ENCODE peak calls at places on chromosome 1, in five cellular contexts. A is transverse colon, V is body of pancreas, Z is IMR-90, K is endothelial cell of umbilical vein. R is an unnamed sample.

GRCh38 chr1:24567792-24568388 is 12.0 kb downstream of the NCMAP start:
- DNase-seq in Z (no peak), A (peak; percentile 76), V (peak; percentile 91), K (no peak), R (no peak)

GRCh38 chr1:28518000-28518744 is 12.3 kb downstream of the RCC1 start:
- DNase-seq in V (peak; percentile 91), K (peak; percentile 91), Z (peak; percentile 81), A (peak; percentile 91), R (peak; percentile 94)

GRCh38 chr1:51293898-51294515 is 36.4 kb downstream of the TTC39A start:
- DNase-seq in A (no peak), Z (no peak), K (no peak), V (no peak), R (no peak)

GRCh38 chr1:35202048-35202719 is 9.2 kb upstream of the SFPQ start:
- DNase-seq in Z (peak; percentile 82), K (peak; percentile 90), A (peak; percentile 72), V (peak; percentile 82), R (peak; percentile 74)

GRCh38 chr1:3029481-3029961 is 8.3 kb downstream of the ACTRT2 start:
- DNase-seq in K (no peak), Z (no peak), A (no peak), V (no peak), R (no peak)

GRCh38 chr1:107419003-107419402 is 278.2 kb downstream of the NTNG1 start:
- DNase-seq in V (no peak), Z (no peak), K (no peak), A (no peak), R (no peak)

GRCh38 chr1:207781312-207781711 is 29.5 kb downstream of the CD46 start:
- DNase-seq in A (no peak), Z (no peak), V (no peak), K (no peak), R (no peak)

GRCh38 chr1:201673912-201674311 is 135.0 kb downstream of the NAV1 start:
- DNase-seq in Z (no peak), V (peak; percentile 48), A (no peak), K (no peak), R (no peak)

GRCh38 chr1:33000427-33001026 is 35.9 kb upstream of the RNF19B start:
- DNase-seq in V (no peak), K (peak; percentile 29), A (no peak), Z (no peak), R (no peak)
- TF ChIP-seq POLR2A in V (no peak), K (no peak), A (no peak), Z (no peak), R (no peak)

GRCh38 chr1:117929340-117930172 is at the start of the genes GDAP2 and WDR3:
- DNase-seq in V (peak; percentile 97), A (peak; percentile 98), Z (peak; percentile 96), K (peak; percentile 95), R (peak; percentile 97)
- TF ChIP-seq POLR2A in V (peak; percentile 87), A (peak; percentile 75), Z (peak; percentile 49), K (no peak), R (peak; percentile 74)

DNA sequence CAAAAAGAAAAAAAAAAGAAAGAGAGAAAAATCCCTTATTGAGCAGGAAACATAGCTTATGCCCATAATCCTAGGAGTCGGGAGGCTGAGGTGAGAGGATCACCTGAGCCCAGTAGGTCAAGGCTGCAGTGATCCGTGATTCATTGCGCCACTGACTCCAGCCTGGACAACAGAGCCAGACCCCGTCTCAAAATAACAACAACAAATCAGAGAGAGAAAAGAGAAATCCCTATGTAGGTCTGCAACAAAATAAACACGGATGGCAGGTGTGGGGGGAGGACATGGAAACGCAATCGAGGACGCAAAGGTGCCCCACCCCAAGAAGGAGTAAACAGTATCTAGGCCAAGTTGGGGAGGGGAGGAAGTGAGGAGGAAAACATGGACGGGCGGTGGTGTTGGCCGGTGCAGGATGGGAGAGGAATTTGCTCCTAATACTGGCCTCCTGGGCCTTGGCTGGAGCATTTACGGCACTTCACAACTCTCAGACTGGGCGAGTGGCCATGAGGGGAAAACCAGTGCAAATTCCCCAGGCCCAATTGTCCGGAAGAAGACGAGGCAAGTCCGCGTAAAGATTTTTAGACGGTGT is 612 bp upstream of the CHTOP start:
- DNase-seq in Z (no peak), A (peak; percentile 61), V (no peak), K (no peak), R (no peak)
- TF ChIP-seq POLR2A in Z (no peak), A (no peak), V (no peak), K (no peak), R (no peak)

DNA sequence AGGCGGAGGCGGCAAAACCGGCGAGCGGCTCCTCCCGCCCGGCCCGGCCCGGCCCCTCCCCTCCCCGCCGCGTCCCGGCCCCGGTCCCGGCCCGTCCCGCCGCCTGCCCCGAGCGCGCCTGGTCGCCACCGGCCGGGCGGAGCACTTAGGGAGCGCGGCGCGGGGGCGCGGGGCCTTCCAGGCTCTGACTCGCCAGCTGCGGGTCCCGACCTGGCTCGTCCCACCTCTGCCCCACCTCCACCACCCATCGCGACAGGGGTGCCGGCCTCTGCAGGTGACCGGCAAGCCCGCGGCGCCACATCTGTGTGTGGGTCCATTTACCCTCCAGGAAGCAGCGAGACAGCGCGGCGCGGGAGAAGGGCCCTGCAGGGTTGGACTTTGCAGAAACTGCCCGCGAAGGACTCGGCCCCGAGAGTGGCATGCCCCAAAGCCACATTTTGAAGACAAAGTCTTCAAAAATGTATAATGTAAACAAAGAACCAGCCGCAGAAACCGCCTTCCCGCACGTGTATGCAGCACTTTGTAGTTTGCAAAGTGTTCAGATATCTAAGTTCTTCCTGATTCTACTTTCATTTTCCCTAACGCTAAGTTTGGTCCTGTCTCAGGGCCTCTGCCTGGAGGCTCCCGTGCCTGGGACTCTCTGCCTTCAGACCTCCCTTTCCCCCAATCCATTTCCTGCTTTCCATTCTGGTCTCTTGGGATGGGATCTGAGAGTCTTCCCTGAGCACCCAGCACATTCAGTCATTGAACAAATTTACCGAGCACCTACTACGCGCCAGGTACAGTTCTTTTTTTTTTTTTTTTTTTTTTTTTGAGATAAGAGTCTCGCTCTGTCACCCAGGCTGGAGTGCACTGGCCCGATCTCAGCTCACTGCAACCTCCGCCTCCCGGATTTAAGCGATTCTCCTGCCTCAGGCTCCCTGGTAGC is at the start of gene TMCO4:
- DNase-seq in V (peak; percentile 58), A (peak; percentile 65), K (peak; percentile 60), Z (peak; percentile 88), R (peak; percentile 47)
- TF ChIP-seq POLR2A in V (peak; percentile 40), A (peak; percentile 12), K (no peak), Z (no peak), R (peak; percentile 21)

R was measured in erythroblast.